ENCODE peak calls at places on chromosomes 6 and 20, in seven cellular contexts. C is GM12878, A is HepG2, U is H1, Y is SK-N-SH, L is HCT116, K is K562. Z is an unnamed sample.

GRCh38 chr20:63911171-63911570 is 16.2 kb downstream of the DNAJC5 start:
- DNase-seq in C (no peak), A (no peak), U (no peak), Y (no peak), L (peak), K (no peak), Z (no peak)

GRCh38 chr20:62350098-62350628 is 16.9 kb downstream of the LAMA5 start:
- DNase-seq in C (no peak), A (no peak), U (no peak), Y (no peak), L (peak), K (no peak), Z (no peak)

GRCh38 chr20:57795347-57795697 is 85.5 kb upstream of the PMEPA1 start:
- DNase-seq in C (no peak), A (peak), U (no peak), Y (no peak), L (no peak), K (no peak), Z (no peak)

GRCh38 chr6:84639396-84639795 is 125.0 kb downstream of the TBX18 start:
- DNase-seq in C (no peak), A (no peak), U (no peak), Y (no peak), L (no peak), K (no peak), Z (no peak)

GRCh38 chr6:158131926-158132325 is 36.1 kb downstream of the SERAC1 start:
- DNase-seq in C (no peak), A (peak), U (no peak), Y (peak), L (no peak), K (peak), Z (no peak)

GRCh38 chr20:35490736-35491181 is 35.4 kb downstream of the CEP250 start:
- DNase-seq in C (peak), A (no peak), U (no peak), Y (no peak), L (no peak), K (no peak), Z (no peak)

GRCh38 chr6:74969591-74970267 is 236.1 kb downstream of the COL12A1 start:
- DNase-seq in C (no peak), A (no peak), U (no peak), Y (no peak), L (no peak), K (no peak), Z (peak)

GRCh38 chr6:119630561-119631192 is 281.1 kb upstream of the MAN1A1 start:
- DNase-seq in C (no peak), A (no peak), U (no peak), Y (no peak), L (no peak), K (no peak), Z (no peak)

GRCh38 chr6:102298066-102298465 is 904.6 kb downstream of the GRIK2 start:
- DNase-seq in C (no peak), A (no peak), U (no peak), Y (no peak), L (no peak), K (no peak), Z (no peak)

GRCh38 chr6:111604259-111605099 is 1.2 kb downstream of the TRAF3IP2 start:
- DNase-seq in C (no peak), A (no peak), U (peak), Y (no peak), L (no peak), K (peak), Z (no peak)

GRCh38 chr6:103193413-103193812 is 1666.3 kb downstream of the HACE1 start:
- DNase-seq in C (no peak), A (no peak), U (no peak), Y (no peak), L (no peak), K (no peak), Z (no peak)

GRCh38 chr6:135600086-135600702 is 102.7 kb upstream of the AHI1 start:
- DNase-seq in C (no peak), A (no peak), U (no peak), Y (no peak), L (no peak), K (no peak), Z (no peak)

GRCh38 chr6:70299456-70299855 is 3.4 kb downstream of the COL9A1 start:
- DNase-seq in C (no peak), A (no peak), U (no peak), Y (no peak), L (no peak), K (peak), Z (no peak)
- TF ChIP-seq JUND in C (no peak), A (no peak), U (no peak), Y (no peak), L (no peak), K (no peak), Z (no peak)

GRCh38 chr20:25205277-25206062 is 10.0 kb downstream of the ENTPD6 start:
- DNase-seq in C (no peak), A (no peak), U (no peak), Y (peak), L (no peak), K (no peak), Z (no peak)

GRCh38 chr20:25204550-25205276 is 9.2 kb downstream of the ENTPD6 start:
- DNase-seq in C (no peak), A (no peak), U (no peak), Y (no peak), L (no peak), K (no peak), Z (no peak)

GRCh38 chr20:25207149-25207959 is 11.8 kb downstream of the ENTPD6 start:
- DNase-seq in C (no peak), A (no peak), U (no peak), Y (peak), L (no peak), K (no peak), Z (no peak)

GRCh38 chr20:25207960-25208534 is 12.5 kb downstream of the ENTPD6 start:
- DNase-seq in C (no peak), A (no peak), U (no peak), Y (no peak), L (no peak), K (no peak), Z (no peak)

GRCh38 chr20:25206063-25206403 is 10.5 kb downstream of the ENTPD6 start:
- DNase-seq in C (no peak), A (no peak), U (no peak), Y (no peak), L (no peak), K (no peak), Z (no peak)
- TF ChIP-seq JUND in C (no peak), A (no peak), U (no peak), Y (no peak), L (no peak), K (no peak), Z (no peak)

DNA sequence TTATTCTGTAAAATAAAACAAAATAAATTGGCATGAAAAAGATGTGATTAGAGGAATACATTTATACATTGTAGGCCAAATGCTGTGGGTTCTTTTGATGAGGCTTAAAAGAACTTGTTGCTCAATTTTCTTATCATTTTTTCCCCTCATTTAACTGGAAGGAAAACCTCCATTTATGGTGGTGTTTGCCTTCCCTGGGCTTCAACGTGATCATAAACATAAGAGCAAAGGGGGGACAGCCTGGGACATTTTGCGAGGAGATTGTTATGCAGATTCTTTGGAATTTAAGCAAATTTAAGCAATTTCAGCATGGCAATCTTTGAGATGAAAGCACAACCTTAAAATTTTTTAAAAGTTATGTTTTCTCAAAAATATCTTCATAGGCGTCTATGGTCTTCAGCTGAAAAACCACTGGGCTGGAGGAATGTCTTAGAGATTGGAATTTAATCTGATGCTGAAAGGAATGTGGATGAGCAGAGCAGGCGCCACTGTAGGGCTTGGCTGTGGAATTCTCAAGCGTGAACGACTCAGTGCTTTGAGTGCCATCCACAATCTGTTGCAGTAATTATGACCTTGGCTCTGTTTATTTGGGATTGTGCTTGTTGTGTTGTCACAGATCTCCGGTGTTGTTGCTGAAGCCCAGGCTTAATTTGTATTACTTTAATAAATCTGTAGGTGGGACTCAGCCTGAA is 149.4 kb upstream of the MLIP start:
- DNase-seq in C (no peak), A (no peak), U (no peak), Y (no peak), L (no peak), K (no peak), Z (peak)
- TF ChIP-seq JUND in C (no peak), A (no peak), U (peak), Y (no peak), L (no peak), K (no peak), Z (peak)

GRCh38 chr20:1629321-1629720 is 9.5 kb upstream of the SIRPB1 start:
- DNase-seq in C (no peak), A (no peak), U (no peak), Y (no peak), L (no peak), K (no peak), Z (no peak)

GRCh38 chr20:1630186-1630585 is 10.4 kb upstream of the SIRPB1 start:
- DNase-seq in C (no peak), A (no peak), U (no peak), Y (no peak), L (no peak), K (no peak), Z (no peak)

GRCh38 chr20:1632228-1632577 is 12.4 kb upstream of the SIRPB1 start:
- DNase-seq in C (no peak), A (no peak), U (no peak), Y (no peak), L (no peak), K (no peak), Z (no peak)

GRCh38 chr20:1633535-1633934 is 13.7 kb upstream of the SIRPB1 start:
- DNase-seq in C (no peak), A (peak), U (no peak), Y (no peak), L (peak), K (peak), Z (no peak)

DNA sequence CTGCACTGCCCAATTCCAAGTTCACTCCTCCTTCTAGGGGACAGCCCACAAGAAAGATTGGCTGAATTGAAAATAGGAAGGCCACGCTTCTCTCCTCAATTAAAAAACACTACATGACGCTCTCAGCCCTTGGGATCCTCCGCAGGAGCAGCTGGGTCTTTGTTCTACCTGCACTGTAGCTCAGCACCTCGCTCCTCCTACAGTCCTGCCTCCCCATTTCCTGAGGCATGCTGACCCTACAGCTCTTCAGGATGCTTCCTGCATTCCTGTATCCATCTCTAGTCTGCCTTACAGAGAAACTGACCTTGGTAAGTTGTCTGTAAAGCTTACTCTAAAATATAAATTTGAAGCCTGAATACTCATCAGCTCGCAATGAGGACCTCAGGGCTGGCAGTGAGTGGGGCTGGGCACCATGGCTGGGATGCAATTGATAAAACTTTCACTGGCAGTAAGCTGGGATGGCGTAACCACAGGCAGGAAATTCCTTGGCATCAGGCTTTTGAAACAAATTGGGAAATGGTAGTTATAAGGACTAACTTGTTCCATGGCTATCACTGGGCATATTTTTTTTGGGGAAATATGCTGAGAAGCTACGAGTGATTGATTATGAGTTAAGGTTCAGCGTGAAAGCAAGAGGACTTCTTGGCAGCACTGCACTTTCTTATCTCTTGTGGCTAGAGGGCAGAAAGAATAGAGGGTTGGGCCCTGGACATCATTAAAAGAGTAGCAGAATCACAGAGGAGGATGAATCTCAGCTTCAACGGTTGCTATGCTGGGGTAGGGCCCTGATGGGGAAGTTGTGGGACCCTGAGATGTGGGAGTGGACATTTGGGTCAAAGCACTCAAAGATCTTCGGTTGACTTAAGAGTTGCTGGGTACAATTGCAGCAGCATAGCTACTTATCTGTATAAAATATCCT is 11.8 kb upstream of the SIRPB1 start:
- DNase-seq in C (no peak), A (no peak), U (no peak), Y (no peak), L (no peak), K (no peak), Z (no peak)
- TF ChIP-seq JUND in C (no peak), A (no peak), U (no peak), Y (no peak), L (no peak), K (no peak), Z (no peak)

GRCh38 chr20:1618479-1618878 is 1.3 kb downstream of the SIRPB1 start:
- DNase-seq in C (no peak), A (peak), U (no peak), Y (no peak), L (no peak), K (no peak), Z (no peak)

GRCh38 chr20:1619861-1620444 is at the start of gene SIRPB1:
- DNase-seq in C (no peak), A (peak), U (no peak), Y (no peak), L (no peak), K (no peak), Z (no peak)

GRCh38 chr20:1618954-1619550 is 757 bp downstream of the SIRPB1 start:
- DNase-seq in C (no peak), A (peak), U (no peak), Y (no peak), L (no peak), K (no peak), Z (no peak)

GRCh38 chr20:1622450-1622849 is 2.6 kb upstream of the SIRPB1 start:
- DNase-seq in C (no peak), A (peak), U (no peak), Y (no peak), L (no peak), K (no peak), Z (no peak)

GRCh38 chr20:1617055-1617454 is 2.8 kb downstream of the SIRPB1 start:
- DNase-seq in C (no peak), A (no peak), U (no peak), Y (no peak), L (no peak), K (no peak), Z (no peak)
- TF ChIP-seq JUND in C (no peak), A (no peak), U (no peak), Y (peak), L (no peak), K (no peak), Z (no peak)

GRCh38 chr6:14016930-14017625 is 92.3 kb downstream of the RNF182 start:
- DNase-seq in C (no peak), A (no peak), U (no peak), Y (no peak), L (no peak), K (no peak), Z (no peak)
- TF ChIP-seq JUND in C (no peak), A (no peak), U (no peak), Y (no peak), L (no peak), K (no peak), Z (no peak)

DNA sequence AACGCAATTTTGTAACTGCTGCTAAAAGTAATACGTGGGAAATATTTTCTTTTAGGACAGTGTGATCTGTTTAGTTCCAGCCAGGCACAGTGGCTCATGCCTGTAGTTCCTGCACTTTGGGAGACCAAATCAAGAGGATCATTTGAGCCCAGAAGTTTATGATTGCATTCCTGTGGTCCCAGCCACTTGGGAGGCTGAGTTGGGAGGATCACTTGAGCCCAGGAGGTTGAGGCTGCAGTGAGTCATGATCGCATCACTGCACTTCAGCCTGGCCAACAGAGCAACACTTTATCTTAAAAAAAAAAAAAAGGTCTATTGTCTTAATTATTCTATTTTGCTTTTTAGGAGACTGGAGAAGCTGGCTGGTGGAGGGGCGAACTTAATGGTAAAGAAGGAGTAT is 101.5 kb downstream of the CD2AP start:
- DNase-seq in C (no peak), A (no peak), U (no peak), Y (no peak), L (no peak), K (no peak), Z (no peak)
- TF ChIP-seq JUND in C (no peak), A (no peak), U (no peak), Y (no peak), L (no peak), K (no peak), Z (no peak)

GRCh38 chr6:133550026-133550425 is 308.9 kb downstream of the EYA4 start:
- DNase-seq in C (no peak), A (no peak), U (no peak), Y (no peak), L (no peak), K (no peak), Z (no peak)

GRCh38 chr6:133546098-133546497 is 304.9 kb downstream of the EYA4 start:
- DNase-seq in C (no peak), A (no peak), U (no peak), Y (no peak), L (no peak), K (no peak), Z (no peak)

GRCh38 chr6:133547136-133547535 is 306.0 kb downstream of the EYA4 start:
- DNase-seq in C (no peak), A (no peak), U (no peak), Y (no peak), L (no peak), K (no peak), Z (no peak)

GRCh38 chr6:133549252-133549925 is 308.2 kb downstream of the EYA4 start:
- DNase-seq in C (no peak), A (no peak), U (no peak), Y (no peak), L (no peak), K (no peak), Z (no peak)

DNA sequence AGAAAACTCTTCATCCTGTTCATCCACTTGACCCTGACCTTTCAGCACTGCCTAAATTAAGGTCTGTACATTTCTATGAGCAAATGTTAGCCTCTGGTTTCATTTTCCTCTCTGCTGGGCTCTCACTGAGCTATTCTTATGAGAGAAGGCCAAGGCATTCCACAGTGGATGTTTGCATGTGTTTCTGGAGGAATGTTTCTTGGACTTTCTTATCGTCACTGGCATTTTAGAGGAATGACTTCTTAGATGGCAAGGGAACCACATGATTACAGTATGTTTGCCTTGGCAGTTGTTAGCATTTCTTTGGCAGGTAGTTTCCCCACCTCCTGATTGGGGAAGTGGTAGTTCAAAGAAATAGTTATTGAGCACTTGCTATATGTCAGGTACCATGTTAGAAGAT is 307.3 kb downstream of the EYA4 start:
- DNase-seq in C (no peak), A (no peak), U (no peak), Y (no peak), L (no peak), K (no peak), Z (peak)
- TF ChIP-seq JUND in C (no peak), A (no peak), U (no peak), Y (no peak), L (no peak), K (no peak), Z (no peak)

DNA sequence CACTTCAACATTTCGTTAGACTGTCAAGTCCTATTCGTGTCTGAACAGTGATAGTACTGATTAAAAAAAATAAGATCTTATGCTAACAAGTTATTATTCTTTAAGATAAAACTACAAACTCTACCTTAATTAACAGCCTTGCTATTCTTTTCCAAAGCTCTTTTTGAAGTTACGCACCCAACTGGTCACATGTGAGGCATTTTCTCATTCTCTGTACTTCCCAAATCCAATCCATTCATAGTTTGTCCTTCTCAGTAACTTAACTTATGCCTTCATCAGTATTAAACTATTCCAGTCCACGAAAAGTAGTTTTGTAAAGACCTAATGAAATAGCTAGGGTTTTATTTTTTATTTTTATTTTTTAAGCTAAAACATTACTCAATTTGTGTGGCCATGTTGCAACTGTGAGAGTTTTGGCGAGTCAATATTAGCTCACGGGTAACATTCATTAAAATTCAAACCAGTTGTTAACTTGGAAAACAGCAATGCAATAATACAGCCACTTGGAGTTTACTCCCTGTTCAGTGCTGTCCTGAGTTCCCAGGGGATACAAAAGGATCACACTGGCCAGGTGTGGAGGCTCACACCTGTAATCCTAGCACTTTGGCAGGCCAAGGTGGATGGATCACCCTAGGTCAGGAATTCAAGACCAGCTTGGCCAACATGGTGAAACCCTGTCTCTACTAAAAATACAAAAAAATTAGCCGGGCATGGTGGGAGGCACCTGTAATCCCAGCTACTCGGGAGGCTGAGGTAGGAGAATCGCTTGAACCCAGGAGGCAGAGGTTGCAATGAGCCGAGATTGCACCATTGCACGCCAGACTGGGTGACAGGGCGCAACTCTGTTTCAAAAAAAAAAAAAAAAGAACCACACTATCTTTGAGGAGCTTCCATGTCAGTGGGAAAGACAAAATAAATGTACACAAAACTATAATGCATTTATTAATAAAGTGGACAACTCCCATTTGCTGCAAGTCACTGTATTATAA is 27.9 kb upstream of the EEF1A1 start:
- DNase-seq in C (no peak), A (peak), U (no peak), Y (no peak), L (no peak), K (no peak), Z (no peak)
- TF ChIP-seq JUND in C (no peak), A (no peak), U (no peak), Y (no peak), L (no peak), K (no peak), Z (no peak)

Z was measured in T47D.